ENCODE peak calls at places on chromosomes 11 and 22, in nine cellular contexts. B, Q, W, C, Z, D, L, N and R are unnamed samples.
A peak's percentile ranks its signal among the peaks of the same experiment; 100 is the strongest.

GRCh38 chr11:127136438-127136837 is 135.9 kb upstream of the KIRREL3 start:
- DNase-seq in W (no peak), B (no peak), L (no peak), D (no peak), N (no peak), Z (no peak), C (no peak), Q (no peak), R (no peak)

GRCh38 chr11:67613960-67614715 is 7.4 kb downstream of the NDUFV1 start:
- DNase-seq in B (peak; percentile 87), W (peak; percentile 93), L (no peak), Z (peak; percentile 72), C (peak; percentile 35), D (peak; percentile 79), Q (peak; percentile 84), N (peak; percentile 69), R (no peak)

GRCh38 chr11:119615003-119615878 is 113.8 kb downstream of the NECTIN1 start:
- DNase-seq in D (peak; percentile 79), N (no peak), Q (no peak), W (no peak), L (peak; percentile 58), C (peak; percentile 93), B (no peak), Z (peak; percentile 70), R (peak; percentile 13)

GRCh38 chr11:69113226-69113625 is 42.5 kb upstream of the SMIM38 start:
- DNase-seq in D (no peak), Z (no peak), L (no peak), C (no peak), Q (no peak), B (no peak), W (no peak), N (no peak), R (no peak)

GRCh38 chr11:3824714-3825472 is 15.9 kb downstream of the RHOG start:
- DNase-seq in C (peak; percentile 55), W (peak; percentile 92), N (no peak), B (peak; percentile 55), Z (peak; percentile 37), D (peak; percentile 76), Q (peak; percentile 74), L (no peak), R (no peak)

GRCh38 chr22:46801331-46801811 is 38.9 kb downstream of the TBC1D22A start:
- DNase-seq in C (no peak), Z (no peak), B (no peak), D (no peak), Q (no peak), L (no peak), W (no peak), N (no peak), R (no peak)

GRCh38 chr22:26888887-26889286 is 231.5 kb downstream of the MIAT start:
- DNase-seq in N (no peak), Q (no peak), L (no peak), C (no peak), B (no peak), Z (no peak), W (no peak), D (no peak), R (no peak)

GRCh38 chr22:40196628-40197027 is 18.9 kb downstream of the TNRC6B start:
- DNase-seq in Q (no peak), N (peak; percentile 34), W (peak; percentile 73), C (peak; percentile 87), Z (peak; percentile 77), B (no peak), L (peak; percentile 83), D (peak; percentile 86), R (peak; percentile 73)

GRCh38 chr11:110857885-110858555 is 145.8 kb upstream of the ARHGAP20 start:
- DNase-seq in N (no peak), C (peak; percentile 56), Z (no peak), W (no peak), Q (no peak), D (no peak), L (no peak), B (no peak), R (peak; percentile 25)

GRCh38 chr11:1005913-1006312 is 30.6 kb downstream of the MUC6 start:
- DNase-seq in W (no peak), Z (no peak), L (no peak), D (no peak), N (peak; percentile 74), Q (no peak), B (no peak), C (no peak), R (no peak)

GRCh38 chr11:22169833-22170232 is 23.1 kb upstream of the ANO5 start:
- DNase-seq in B (no peak), Z (no peak), L (no peak), N (no peak), W (no peak), Q (no peak), C (no peak), D (no peak), R (no peak)

GRCh38 chr22:45932066-45932465 is 44.9 kb downstream of the WNT7B start:
- DNase-seq in N (no peak), B (no peak), C (no peak), Z (peak; percentile 63), Q (no peak), D (peak; percentile 72), L (no peak), W (no peak), R (no peak)

GRCh38 chr11:96567193-96567592 is 177.4 kb downstream of the JRKL start:
- DNase-seq in N (no peak), L (no peak), W (no peak), C (no peak), Q (no peak), Z (peak; percentile 19), D (no peak), B (no peak), R (no peak)